ENCODE peak calls at places on chromosomes 7 and 10, in seven cellular contexts. A is left lung, P is psoas muscle, I is upper lobe of right lung, V is epithelial cell of esophagus, X is fibroblast of pulmonary artery, B is NB4. Z is an unnamed sample.

GRCh38 chr7:128906001-128906765 is 4.3 kb downstream of the KCP start:
- DNase-seq in X (no peak), P (no peak), I (peak), V (no peak), B (no peak), A (no peak), Z (no peak)

GRCh38 chr7:42876182-42877068 is 35.4 kb downstream of the C7orf25 start:
- DNase-seq in V (peak), A (peak), B (peak), X (peak), P (no peak), I (no peak), Z (no peak)

GRCh38 chr7:114418117-114418516 is 3.5 kb downstream of the FOXP2 start:
- DNase-seq in P (no peak), B (no peak), A (no peak), V (no peak), I (no peak), X (no peak), Z (no peak)

GRCh38 chr7:9210114-9210513 is 776.7 kb downstream of the NXPH1 start:
- DNase-seq in B (no peak), I (no peak), P (no peak), A (no peak), V (no peak), X (no peak), Z (no peak)

GRCh38 chr10:12434277-12434676 is 84.9 kb downstream of the CAMK1D start:
- DNase-seq in X (no peak), V (no peak), P (no peak), A (no peak), B (no peak), I (no peak), Z (no peak)

GRCh38 chr7:30682131-30683083 is at the start of gene CRHR2:
- DNase-seq in V (no peak), B (no peak), I (peak), P (no peak), A (no peak), X (no peak), Z (no peak)

GRCh38 chr10:132593900-132594876 is 56.6 kb downstream of the INPP5A start:
- DNase-seq in A (no peak), P (no peak), I (peak), V (no peak), X (no peak), B (no peak), Z (no peak)

GRCh38 chr10:25465582-25466372 is 291.0 kb downstream of the GPR158 start:
- DNase-seq in X (no peak), V (no peak), B (no peak), A (no peak), P (no peak), I (no peak), Z (no peak)

GRCh38 chr10:44998146-44998631 is 2.5 kb upstream of the ZNF22 start:
- DNase-seq in A (no peak), I (no peak), B (peak), V (no peak), P (no peak), X (peak), Z (no peak)

GRCh38 chr7:117112640-117113039 is 159.3 kb downstream of the ST7 start:
- DNase-seq in B (no peak), X (no peak), V (no peak), I (no peak), P (no peak), A (no peak), Z (no peak)

GRCh38 chr7:127447326-127447945 is 54.9 kb upstream of the ZNF800 start:
- DNase-seq in I (no peak), V (peak), X (peak), A (no peak), P (no peak), B (peak), Z (peak)

DNA sequence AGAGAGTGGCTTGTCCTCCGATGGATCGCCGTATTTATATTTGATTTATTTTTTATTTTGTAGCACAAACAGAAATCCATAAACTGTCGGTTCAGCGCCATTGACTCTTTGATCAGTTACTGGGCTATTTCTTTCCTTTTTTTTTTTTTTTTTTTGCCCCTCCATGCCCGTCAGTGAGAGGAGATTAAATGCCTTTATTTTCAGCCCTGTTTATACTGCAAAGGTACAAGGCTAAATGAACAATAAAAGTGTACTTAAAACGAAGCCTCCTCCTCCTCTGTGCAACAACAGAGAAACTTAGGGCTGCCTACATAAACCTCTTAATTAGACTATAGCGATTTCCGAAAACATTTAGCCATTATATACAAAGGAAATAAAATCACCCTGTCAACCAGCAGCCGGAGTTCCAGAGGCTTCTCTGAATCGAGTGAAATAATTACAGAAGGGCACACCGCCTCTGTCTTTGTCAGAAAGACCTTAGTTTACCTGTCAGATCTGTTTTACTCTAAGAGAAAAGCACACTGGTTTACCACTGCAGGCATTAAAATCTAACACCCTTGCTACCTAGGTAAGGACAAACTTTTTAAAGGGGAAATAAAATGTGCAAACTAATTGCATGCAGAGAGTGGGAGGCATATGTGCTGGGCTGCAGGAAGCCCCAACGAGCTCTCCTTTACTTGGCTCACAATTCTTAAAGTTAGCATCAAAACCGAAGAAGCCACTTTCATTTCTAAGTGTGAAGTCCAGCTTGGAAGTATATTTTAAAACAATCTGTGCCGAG is 3.4 kb downstream of the EBF3 start:
- DNase-seq in V (no peak), P (no peak), A (no peak), B (peak), X (no peak), I (no peak), Z (no peak)
- TF ChIP-seq CTCF in V (no peak), P (no peak), A (no peak), B (no peak), X (no peak), I (no peak), Z (no peak)

GRCh38 chr7:142712617-142712957 is 36.7 kb upstream of the PRSS1 start:
- DNase-seq in B (no peak), P (no peak), A (no peak), X (no peak), I (no peak), V (no peak), Z (no peak)
- TF ChIP-seq CTCF in B (no peak), P (no peak), A (no peak), X (no peak), I (no peak), V (no peak), Z (no peak)

DNA sequence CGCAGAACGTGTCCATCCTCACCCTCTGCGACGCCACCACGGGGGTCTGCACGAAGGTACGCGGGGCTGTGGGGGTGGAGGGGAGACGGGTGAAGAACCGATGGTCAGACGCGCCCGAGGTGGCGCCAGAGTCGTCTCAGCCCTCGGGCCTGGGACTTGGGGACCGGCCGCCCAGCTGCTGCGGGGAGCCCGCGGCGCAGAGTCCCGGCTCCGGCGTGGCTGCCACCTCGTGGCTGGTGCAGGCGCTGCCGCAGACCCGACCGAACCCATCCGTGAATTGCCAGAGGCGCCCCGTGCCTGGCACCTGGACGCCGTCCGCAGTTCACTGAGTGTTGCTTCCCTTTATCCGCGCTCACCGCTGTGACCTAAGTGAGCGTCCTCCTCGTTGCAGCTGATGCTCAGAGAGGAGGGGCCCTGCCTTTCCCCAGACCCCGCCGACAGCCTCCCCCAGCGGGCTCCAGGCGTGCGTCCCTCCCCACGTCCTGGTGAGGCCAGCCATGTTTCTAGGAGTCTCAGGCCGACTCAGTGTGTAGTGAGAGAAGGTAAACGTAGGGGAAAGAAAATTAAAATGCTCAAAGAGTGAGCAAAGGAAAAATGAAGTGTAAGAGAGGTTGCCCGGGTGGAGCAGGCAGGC is 208.7 kb downstream of the PAXIP1 start:
- DNase-seq in B (no peak), V (no peak), I (no peak), X (no peak), A (no peak), P (no peak), Z (no peak)
- TF ChIP-seq CTCF in B (no peak), V (no peak), I (peak), X (no peak), A (peak), P (no peak), Z (no peak)

GRCh38 chr10:85105614-85106013 is 777.2 kb downstream of the CCSER2 start:
- DNase-seq in B (peak), A (no peak), P (no peak), V (no peak), I (no peak), X (no peak), Z (no peak)
- TF ChIP-seq CTCF in B (no peak), A (no peak), P (no peak), V (no peak), I (no peak), X (no peak), Z (no peak)

GRCh38 chr10:97792058-97792721 is 20.4 kb upstream of the SFRP5 start:
- DNase-seq in I (peak), B (peak), X (peak), A (peak), P (peak), V (peak), Z (peak)

GRCh38 chr10:97796651-97797050 is 24.9 kb upstream of the SFRP5 start:
- DNase-seq in X (no peak), I (no peak), B (no peak), P (no peak), A (no peak), V (no peak), Z (no peak)

GRCh38 chr10:97798958-97799565 is 27.3 kb upstream of the SFRP5 start:
- DNase-seq in B (no peak), V (no peak), A (no peak), I (no peak), P (no peak), X (no peak), Z (no peak)

GRCh38 chr10:97800474-97800873 is 28.7 kb upstream of the SFRP5 start:
- DNase-seq in V (no peak), B (no peak), X (no peak), P (no peak), I (no peak), A (no peak), Z (no peak)

GRCh38 chr10:97795886-97796285 is 24.1 kb upstream of the SFRP5 start:
- DNase-seq in B (no peak), P (no peak), V (no peak), X (no peak), A (no peak), I (no peak), Z (no peak)
- TF ChIP-seq CTCF in B (no peak), P (no peak), V (no peak), X (no peak), A (no peak), I (no peak), Z (no peak)

Z was measured in activated B cell treated with CpG ODN at 0.5 μM for 24 hours.